ENCODE peak calls at places on chromosome 20, in ten cellular contexts. One of them, this sample, is unnamed.

GRCh38 chr20:63850689-63851547 is 10.4 kb upstream of the ABHD16B start:
- DNase-seq in right cardiac atrium: no peak
- DNase-seq in skeletal muscle cell: no peak
- DNase-seq in esophagus squamous epithelium: no peak
- DNase-seq in endodermal cell: peak
- DNase-seq in AG04450: no peak
- DNase-seq in A549: no peak
- DNase-seq in heart left ventricle: no peak
- DNase-seq in GM23248: no peak
- DNase-seq in BJ: no peak
- DNase-seq in this sample: no peak

GRCh38 chr20:32906200-32906599 is 47.5 kb downstream of the EFCAB8 start:
- DNase-seq in right cardiac atrium: no peak
- DNase-seq in skeletal muscle cell: no peak
- DNase-seq in esophagus squamous epithelium: no peak
- DNase-seq in endodermal cell: no peak
- DNase-seq in AG04450: no peak
- DNase-seq in A549: no peak
- DNase-seq in heart left ventricle: no peak
- DNase-seq in GM23248: no peak
- DNase-seq in BJ: no peak
- DNase-seq in this sample: no peak

GRCh38 chr20:50794846-50795634 is at the start of gene BCAS4:
- DNase-seq in right cardiac atrium: peak
- DNase-seq in skeletal muscle cell: peak
- DNase-seq in esophagus squamous epithelium: no peak
- DNase-seq in endodermal cell: peak
- DNase-seq in AG04450: peak
- DNase-seq in A549: peak
- DNase-seq in heart left ventricle: peak
- DNase-seq in GM23248: peak
- DNase-seq in BJ: peak
- DNase-seq in this sample: peak

GRCh38 chr20:50916257-50916656 is 15.0 kb downstream of the ADNP start:
- DNase-seq in right cardiac atrium: no peak
- DNase-seq in skeletal muscle cell: no peak
- DNase-seq in esophagus squamous epithelium: no peak
- DNase-seq in endodermal cell: no peak
- DNase-seq in AG04450: no peak
- DNase-seq in A549: peak
- DNase-seq in heart left ventricle: no peak
- DNase-seq in GM23248: peak
- DNase-seq in BJ: no peak
- DNase-seq in this sample: no peak

GRCh38 chr20:50215917-50216316 is 25.3 kb downstream of the CEBPB start:
- DNase-seq in right cardiac atrium: no peak
- DNase-seq in skeletal muscle cell: no peak
- DNase-seq in esophagus squamous epithelium: no peak
- DNase-seq in endodermal cell: peak
- DNase-seq in AG04450: no peak
- DNase-seq in A549: no peak
- DNase-seq in heart left ventricle: no peak
- DNase-seq in GM23248: no peak
- DNase-seq in BJ: no peak
- DNase-seq in this sample: no peak

GRCh38 chr20:32972181-32973076 is 31.8 kb downstream of the SUN5 start:
- DNase-seq in right cardiac atrium: no peak
- DNase-seq in skeletal muscle cell: no peak
- DNase-seq in esophagus squamous epithelium: peak
- DNase-seq in endodermal cell: peak
- DNase-seq in AG04450: no peak
- DNase-seq in A549: no peak
- DNase-seq in heart left ventricle: peak
- DNase-seq in GM23248: no peak
- DNase-seq in BJ: no peak
- DNase-seq in this sample: peak

GRCh38 chr20:15860850-15861249 is 712.4 kb downstream of the KIF16B start:
- DNase-seq in right cardiac atrium: no peak
- DNase-seq in skeletal muscle cell: no peak
- DNase-seq in esophagus squamous epithelium: no peak
- DNase-seq in endodermal cell: no peak
- DNase-seq in AG04450: no peak
- DNase-seq in A549: no peak
- DNase-seq in heart left ventricle: no peak
- DNase-seq in GM23248: no peak
- DNase-seq in BJ: no peak
- DNase-seq in this sample: no peak

GRCh38 chr20:34624628-34625027 is 52.3 kb downstream of the PIGU start:
- DNase-seq in right cardiac atrium: no peak
- DNase-seq in skeletal muscle cell: no peak
- DNase-seq in esophagus squamous epithelium: no peak
- DNase-seq in endodermal cell: no peak
- DNase-seq in AG04450: no peak
- DNase-seq in A549: no peak
- DNase-seq in heart left ventricle: no peak
- DNase-seq in GM23248: no peak
- DNase-seq in BJ: no peak
- DNase-seq in this sample: no peak

DNA sequence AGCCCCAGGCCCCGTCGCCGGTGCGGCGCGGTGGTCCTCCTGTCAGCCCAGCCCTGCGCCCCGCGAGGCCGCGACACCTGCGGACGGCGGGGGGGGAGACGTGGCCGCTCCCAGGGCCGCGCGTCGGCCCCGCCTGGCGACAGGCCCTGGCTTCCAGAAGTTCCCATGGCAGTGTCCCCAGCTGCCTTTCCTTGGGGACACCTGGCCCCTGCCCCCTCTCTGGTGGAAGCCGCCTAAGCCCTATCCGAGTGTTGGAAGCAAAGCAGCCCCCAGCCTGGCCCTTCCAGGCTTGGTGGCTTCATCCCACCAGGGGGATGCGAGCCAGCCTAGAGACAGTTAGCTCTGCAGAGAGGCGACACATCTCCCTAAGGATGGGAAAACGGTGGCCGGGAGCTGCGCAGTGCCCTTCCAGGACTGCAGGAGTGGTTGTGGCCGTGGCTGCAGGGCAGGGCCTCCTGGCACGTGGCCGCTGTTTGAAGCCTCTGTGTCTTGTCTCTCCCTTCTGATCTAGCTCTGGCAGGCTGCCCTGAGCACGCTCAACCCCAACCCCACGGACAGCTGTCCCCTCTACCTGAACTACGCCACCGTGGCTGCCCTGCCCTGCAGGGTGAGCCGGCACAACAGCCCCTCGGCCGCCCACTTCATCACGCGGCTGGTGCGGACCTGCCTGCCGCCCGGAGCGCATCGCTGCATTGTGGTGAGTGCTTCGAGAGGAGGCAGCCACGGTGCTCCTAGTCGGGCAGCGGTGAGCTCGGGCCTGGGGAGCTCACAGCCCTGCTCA is 816 bp downstream of the NPEPL1 start:
- DNase-seq in right cardiac atrium: peak
- DNase-seq in skeletal muscle cell: no peak
- DNase-seq in esophagus squamous epithelium: no peak
- DNase-seq in endodermal cell: peak
- DNase-seq in AG04450: no peak
- DNase-seq in A549: peak
- DNase-seq in heart left ventricle: no peak
- DNase-seq in GM23248: peak
- DNase-seq in BJ: no peak
- DNase-seq in this sample: peak
- H3K4me3 ChIP-seq in right cardiac atrium: peak
- H3K4me3 ChIP-seq in skeletal muscle cell: peak
- H3K4me3 ChIP-seq in esophagus squamous epithelium: peak
- H3K4me3 ChIP-seq in endodermal cell: no peak
- H3K4me3 ChIP-seq in AG04450: peak
- H3K4me3 ChIP-seq in A549: peak
- H3K4me3 ChIP-seq in heart left ventricle: peak
- H3K4me3 ChIP-seq in GM23248: peak
- H3K4me3 ChIP-seq in BJ: peak
- H3K4me3 ChIP-seq in this sample: peak

GRCh38 chr20:31606928-31607639 is 2.0 kb downstream of the ID1 start:
- DNase-seq in right cardiac atrium: peak
- DNase-seq in skeletal muscle cell: peak
- DNase-seq in esophagus squamous epithelium: no peak
- DNase-seq in endodermal cell: peak
- DNase-seq in AG04450: no peak
- DNase-seq in A549: peak
- DNase-seq in heart left ventricle: no peak
- DNase-seq in GM23248: peak
- DNase-seq in BJ: no peak
- DNase-seq in this sample: no peak

GRCh38 chr20:31606678-31606927 is 1.5 kb downstream of the ID1 start:
- DNase-seq in right cardiac atrium: no peak
- DNase-seq in skeletal muscle cell: no peak
- DNase-seq in esophagus squamous epithelium: no peak
- DNase-seq in endodermal cell: no peak
- DNase-seq in AG04450: no peak
- DNase-seq in A549: no peak
- DNase-seq in heart left ventricle: no peak
- DNase-seq in GM23248: no peak
- DNase-seq in BJ: no peak
- DNase-seq in this sample: no peak

GRCh38 chr20:31608256-31608980 is 3.3 kb downstream of the ID1 start:
- DNase-seq in right cardiac atrium: peak
- DNase-seq in skeletal muscle cell: peak
- DNase-seq in esophagus squamous epithelium: no peak
- DNase-seq in endodermal cell: peak
- DNase-seq in AG04450: no peak
- DNase-seq in A549: peak
- DNase-seq in heart left ventricle: peak
- DNase-seq in GM23248: peak
- DNase-seq in BJ: no peak
- DNase-seq in this sample: peak

GRCh38 chr20:31605902-31606677 is 1.0 kb downstream of the ID1 start:
- DNase-seq in right cardiac atrium: peak
- DNase-seq in skeletal muscle cell: no peak
- DNase-seq in esophagus squamous epithelium: no peak
- DNase-seq in endodermal cell: peak
- DNase-seq in AG04450: no peak
- DNase-seq in A549: no peak
- DNase-seq in heart left ventricle: no peak
- DNase-seq in GM23248: peak
- DNase-seq in BJ: no peak
- DNase-seq in this sample: peak

DNA sequence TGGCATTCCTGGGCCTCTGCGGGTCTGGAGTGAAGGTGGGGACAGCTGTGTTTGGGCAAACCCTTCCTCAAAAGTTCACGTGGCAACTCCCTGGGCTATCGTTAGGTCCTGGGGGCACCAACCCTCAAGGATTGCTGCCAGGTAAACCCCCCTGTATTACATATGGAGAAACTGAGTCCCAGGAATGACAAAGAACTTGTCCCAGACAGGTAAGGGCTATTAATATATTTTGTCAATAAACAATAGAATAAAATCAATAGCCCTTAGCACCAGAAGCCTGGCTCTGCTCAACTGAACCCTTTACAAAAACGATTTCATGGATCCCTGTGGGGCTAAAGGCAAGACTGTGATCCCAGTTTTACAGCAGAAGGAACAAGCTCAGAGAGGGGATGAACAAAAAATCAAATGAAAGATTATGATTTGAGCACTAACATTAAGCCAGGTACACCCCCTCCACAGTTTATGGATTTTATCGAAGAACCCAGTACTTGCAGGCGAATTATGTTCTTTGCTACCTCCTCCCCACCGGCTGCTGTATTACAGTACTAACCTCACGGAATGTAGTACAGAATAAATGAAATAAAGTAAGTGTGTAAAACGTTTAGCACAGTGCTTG is 2.7 kb downstream of the ID1 start:
- DNase-seq in right cardiac atrium: no peak
- DNase-seq in skeletal muscle cell: no peak
- DNase-seq in esophagus squamous epithelium: no peak
- DNase-seq in endodermal cell: no peak
- DNase-seq in AG04450: no peak
- DNase-seq in A549: no peak
- DNase-seq in heart left ventricle: no peak
- DNase-seq in GM23248: peak
- DNase-seq in BJ: no peak
- DNase-seq in this sample: no peak
- H3K4me3 ChIP-seq in right cardiac atrium: peak
- H3K4me3 ChIP-seq in skeletal muscle cell: peak
- H3K4me3 ChIP-seq in esophagus squamous epithelium: peak
- H3K4me3 ChIP-seq in endodermal cell: peak
- H3K4me3 ChIP-seq in AG04450: no peak
- H3K4me3 ChIP-seq in A549: peak
- H3K4me3 ChIP-seq in heart left ventricle: peak
- H3K4me3 ChIP-seq in GM23248: peak
- H3K4me3 ChIP-seq in BJ: no peak
- H3K4me3 ChIP-seq in this sample: no peak

DNA sequence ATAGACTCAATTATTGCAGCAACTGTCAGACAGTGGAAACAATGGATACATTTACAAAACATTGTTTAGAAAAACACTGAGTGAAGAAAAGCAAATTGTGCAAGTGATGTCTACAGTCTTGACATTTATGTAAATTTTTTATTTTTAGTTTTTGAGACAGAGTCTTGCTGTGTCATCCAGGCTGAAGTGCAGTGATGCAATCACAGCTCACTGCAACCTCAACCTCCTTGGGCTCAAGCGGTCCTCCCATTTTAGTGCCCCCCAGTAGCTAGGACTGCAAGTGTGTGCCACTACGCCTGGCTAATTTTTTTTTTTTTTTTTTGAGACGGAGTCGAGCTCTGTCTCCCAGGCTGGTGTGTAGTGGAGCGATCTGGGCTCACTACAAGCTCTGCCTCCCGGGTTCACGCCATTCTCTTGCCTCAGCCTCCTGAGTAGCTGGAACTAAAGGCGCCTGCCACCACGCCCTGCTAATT is 9.7 kb downstream of the CNBD2 start:
- DNase-seq in right cardiac atrium: no peak
- DNase-seq in skeletal muscle cell: no peak
- DNase-seq in esophagus squamous epithelium: no peak
- DNase-seq in endodermal cell: no peak
- DNase-seq in AG04450: no peak
- DNase-seq in A549: no peak
- DNase-seq in heart left ventricle: no peak
- DNase-seq in GM23248: peak
- DNase-seq in BJ: no peak
- DNase-seq in this sample: no peak
- H3K4me3 ChIP-seq in right cardiac atrium: no peak
- H3K4me3 ChIP-seq in skeletal muscle cell: no peak
- H3K4me3 ChIP-seq in esophagus squamous epithelium: no peak
- H3K4me3 ChIP-seq in endodermal cell: no peak
- H3K4me3 ChIP-seq in AG04450: no peak
- H3K4me3 ChIP-seq in A549: no peak
- H3K4me3 ChIP-seq in heart left ventricle: no peak
- H3K4me3 ChIP-seq in GM23248: no peak
- H3K4me3 ChIP-seq in BJ: no peak
- H3K4me3 ChIP-seq in this sample: no peak

DNA sequence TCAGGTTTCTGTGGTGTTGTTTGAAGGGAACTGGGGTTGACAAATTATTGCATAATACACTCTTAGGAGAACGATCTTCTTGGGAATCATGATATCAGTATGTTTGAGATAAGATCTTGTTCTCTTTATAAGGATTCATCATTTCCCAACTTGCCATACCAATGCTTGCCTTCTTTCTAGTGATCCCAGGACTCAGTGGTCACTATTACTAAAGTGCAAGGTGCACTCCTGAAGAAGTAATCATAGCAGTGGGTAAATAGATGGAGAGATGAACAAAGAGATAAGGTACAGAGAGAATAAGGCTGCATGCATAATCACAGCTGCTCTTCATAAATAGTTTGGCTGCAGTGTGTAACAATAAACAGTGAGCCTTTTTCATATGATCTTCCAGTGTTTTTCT is 404.0 kb downstream of the DOK5 start:
- DNase-seq in right cardiac atrium: no peak
- DNase-seq in skeletal muscle cell: no peak
- DNase-seq in esophagus squamous epithelium: no peak
- DNase-seq in endodermal cell: no peak
- DNase-seq in AG04450: no peak
- DNase-seq in A549: no peak
- DNase-seq in heart left ventricle: no peak
- DNase-seq in GM23248: no peak
- DNase-seq in BJ: no peak
- DNase-seq in this sample: no peak
- H3K4me3 ChIP-seq in right cardiac atrium: no peak
- H3K4me3 ChIP-seq in skeletal muscle cell: no peak
- H3K4me3 ChIP-seq in esophagus squamous epithelium: no peak
- H3K4me3 ChIP-seq in endodermal cell: no peak
- H3K4me3 ChIP-seq in AG04450: no peak
- H3K4me3 ChIP-seq in A549: no peak
- H3K4me3 ChIP-seq in heart left ventricle: no peak
- H3K4me3 ChIP-seq in GM23248: no peak
- H3K4me3 ChIP-seq in BJ: no peak
- H3K4me3 ChIP-seq in this sample: no peak